ENCODE peak calls at places on chromosomes 13 and 19, in nine cellular contexts. W, R, G, F, V, X, C, U and K are unnamed samples.

GRCh38 chr19:44552324-44552723 is 22.8 kb upstream of the CEACAM20 start:
- DNase-seq in V (no peak), G (peak), R (no peak), F (peak), X (no peak), C (no peak), W (peak), U (peak), K (no peak)

GRCh38 chr19:10209305-10209704 is 14.6 kb upstream of the DNMT1 start:
- DNase-seq in V (no peak), C (no peak), R (no peak), G (no peak), X (no peak), F (no peak), W (no peak), U (no peak), K (no peak)

GRCh38 chr13:97346097-97346496 is 87.9 kb upstream of the RAP2A start:
- DNase-seq in U (no peak), V (no peak), C (no peak), X (no peak), W (no peak), F (no peak), G (no peak), R (no peak), K (no peak)

GRCh38 chr13:24063281-24063851 is 97.2 kb upstream of the SPATA13 start:
- DNase-seq in X (no peak), R (no peak), G (no peak), W (no peak), C (no peak), U (no peak), F (no peak), V (no peak), K (no peak)

GRCh38 chr13:91375119-91375729 is 23.2 kb upstream of the GPC5 start:
- DNase-seq in X (no peak), V (no peak), U (peak), F (no peak), R (no peak), C (no peak), W (no peak), G (peak), K (no peak)

GRCh38 chr19:7083076-7083956 is 13.8 kb downstream of the ZNF557 start:
- DNase-seq in F (no peak), C (no peak), U (no peak), V (no peak), X (no peak), W (peak), R (no peak), G (no peak), K (no peak)

GRCh38 chr13:111865046-111865445 is 201.9 kb upstream of the SOX1 start:
- DNase-seq in C (no peak), R (no peak), X (no peak), F (no peak), W (no peak), U (no peak), G (no peak), V (no peak), K (no peak)

GRCh38 chr13:48110930-48111721 is 16.2 kb upstream of the MED4 start:
- DNase-seq in V (peak), G (no peak), X (no peak), U (no peak), W (peak), C (no peak), R (no peak), F (no peak), K (no peak)

GRCh38 chr19:1445185-1445931 is 4.6 kb upstream of the APC2 start:
- DNase-seq in V (peak), X (peak), F (peak), R (peak), U (peak), W (peak), C (peak), G (peak), K (peak)